ENCODE peak calls at places on chromosomes 7 and 10, in eight cellular contexts. T is ureter; F is HTR-8/SVneo; C is colonic mucosa; P is activated T-helper 9 cell treated with anti-CD3 and anti-CD28 coated beads, Interleukin-2, amount 50 U/mL, for 16 hours; G is T-helper 2 cell; M is stimulated activated CD4-positive, alpha-beta T cell treated with anti-CD3 and anti-CD28 coated beads, Interleukin-15, amount 100 ng/mL, for 24 hours; W is transverse colon. V is an unnamed sample.

GRCh38 chr10:10311966-10312365 is 705.7 kb upstream of the CELF2 start:
- DNase-seq in F (no peak), C (no peak), W (no peak), P (no peak), G (no peak), M (no peak), T (no peak), V (no peak)

GRCh38 chr7:112079671-112080070 is 126.5 kb downstream of the DOCK4 start:
- DNase-seq in F (no peak), G (no peak), W (no peak), M (no peak), C (no peak), P (no peak), T (no peak), V (no peak)

GRCh38 chr7:143392875-143393266 is 11.7 kb downstream of the ZYX start:
- DNase-seq in F (no peak), T (no peak), P (no peak), W (no peak), G (no peak), C (no peak), M (no peak), V (no peak)

GRCh38 chr7:110010379-110010778 is 1080.5 kb upstream of the LRRN3 start:
- DNase-seq in P (no peak), F (no peak), C (no peak), T (no peak), G (no peak), M (no peak), W (no peak), V (no peak)

GRCh38 chr7:424961-425793 is 94.5 kb downstream of the PDGFA start:
- DNase-seq in C (no peak), T (no peak), M (no peak), W (no peak), F (no peak), P (no peak), G (no peak), V (no peak)

GRCh38 chr10:70269741-70270140 is 14.1 kb downstream of the NPFFR1 start:
- DNase-seq in M (no peak), C (no peak), W (no peak), P (no peak), G (no peak), F (no peak), T (no peak), V (no peak)

GRCh38 chr7:73809454-73810090 is 21.2 kb upstream of the CLDN4 start:
- DNase-seq in W (peak; percentile 91), P (no peak), F (no peak), C (peak; percentile 87), M (no peak), T (peak; percentile 55), G (no peak), V (no peak)

GRCh38 chr7:30764030-30764991 is 6.9 kb upstream of the MINDY4 start:
- DNase-seq in G (no peak), W (no peak), F (no peak), M (no peak), T (no peak), P (no peak), C (no peak), V (no peak)

GRCh38 chr7:2729893-2730716 is 42.1 kb downstream of the AMZ1 start:
- DNase-seq in F (no peak), M (no peak), W (no peak), G (no peak), T (peak; percentile 49), C (no peak), P (no peak), V (no peak)

GRCh38 chr7:51346136-51346535 is 29.5 kb upstream of the COBL start:
- DNase-seq in T (no peak), F (no peak), C (no peak), W (no peak), G (no peak), P (no peak), M (no peak), V (no peak)

GRCh38 chr7:101018271-101019167 is 1.4 kb upstream of the MUC17 start:
- DNase-seq in T (no peak), P (no peak), C (no peak), M (peak; percentile 17), G (no peak), W (no peak), F (no peak), V (no peak)

GRCh38 chr7:143299840-143300239 is 11.7 kb downstream of the CASP2 start:
- DNase-seq in F (peak; percentile 23), G (peak; percentile 25), T (no peak), C (peak; percentile 58), P (peak; percentile 45), W (peak; percentile 65), M (peak; percentile 67), V (peak; percentile 31)

GRCh38 chr7:122217125-122217524 is 73.1 kb upstream of the AASS start:
- DNase-seq in M (no peak), C (no peak), F (no peak), W (no peak), P (no peak), T (no peak), G (no peak), V (no peak)

GRCh38 chr7:4115442-4115841 is 566.7 kb upstream of the FOXK1 start:
- DNase-seq in W (no peak), M (no peak), G (no peak), T (no peak), P (no peak), C (no peak), F (no peak), V (no peak)

GRCh38 chr10:102009801-102010425 is 46.1 kb downstream of the ARMH3 start:
- DNase-seq in G (no peak), P (no peak), C (peak; percentile 49), F (peak; percentile 83), W (peak; percentile 30), T (peak; percentile 56), M (peak; percentile 26), V (no peak)

GRCh38 chr7:842436-843031 is 10.3 kb downstream of the SUN1 start:
- DNase-seq in T (no peak), M (no peak), C (no peak), G (no peak), P (no peak), F (no peak), W (no peak), V (no peak)

GRCh38 chr7:70738486-70738885 is 393.5 kb upstream of the GALNT17 start:
- DNase-seq in G (no peak), W (no peak), M (no peak), F (no peak), C (no peak), T (no peak), P (no peak), V (no peak)

V was measured in tibial nerve.